ENCODE peak calls at places on chromosomes 6 and 20, in eight cellular contexts. One of them, this sample, is unnamed.

GRCh38 chr20:54172856-54173652 is 732 bp downstream of the CYP24A1 start:
- DNase-seq in H9: peak
- DNase-seq in activated T-cell treated with anti-CD3 and anti-CD28 coated beads, Interleukin-2, amount 50 U/mL, for 48 hours: peak
- DNase-seq in LoVo: no peak
- DNase-seq in lower lobe of right lung: no peak
- DNase-seq in neural crest cell: peak
- DNase-seq in BJ: no peak
- DNase-seq in psoas muscle: no peak
- DNase-seq in this sample: no peak

GRCh38 chr6:36840471-36841461 is 1.5 kb upstream of the CPNE5 start:
- DNase-seq in LoVo: no peak
- DNase-seq in neural crest cell: no peak
- DNase-seq in psoas muscle: peak
- DNase-seq in H9: peak
- DNase-seq in lower lobe of right lung: no peak
- DNase-seq in BJ: no peak
- DNase-seq in activated T-cell treated with anti-CD3 and anti-CD28 coated beads, Interleukin-2, amount 50 U/mL, for 48 hours: peak
- DNase-seq in this sample: no peak

GRCh38 chr20:43744966-43745733 is 18.3 kb upstream of the GTSF1L start:
- DNase-seq in neural crest cell: no peak
- DNase-seq in lower lobe of right lung: peak
- DNase-seq in BJ: no peak
- DNase-seq in psoas muscle: no peak
- DNase-seq in LoVo: no peak
- DNase-seq in H9: no peak
- DNase-seq in activated T-cell treated with anti-CD3 and anti-CD28 coated beads, Interleukin-2, amount 50 U/mL, for 48 hours: no peak
- DNase-seq in this sample: no peak

GRCh38 chr6:24440897-24441598 is 38.3 kb downstream of the MRS2 start:
- DNase-seq in activated T-cell treated with anti-CD3 and anti-CD28 coated beads, Interleukin-2, amount 50 U/mL, for 48 hours: no peak
- DNase-seq in lower lobe of right lung: no peak
- DNase-seq in BJ: no peak
- DNase-seq in H9: no peak
- DNase-seq in psoas muscle: peak
- DNase-seq in LoVo: no peak
- DNase-seq in neural crest cell: no peak
- DNase-seq in this sample: no peak

GRCh38 chr6:154611847-154612246 is 101.4 kb upstream of the CNKSR3 start:
- DNase-seq in LoVo: no peak
- DNase-seq in psoas muscle: no peak
- DNase-seq in BJ: no peak
- DNase-seq in H9: no peak
- DNase-seq in neural crest cell: no peak
- DNase-seq in activated T-cell treated with anti-CD3 and anti-CD28 coated beads, Interleukin-2, amount 50 U/mL, for 48 hours: no peak
- DNase-seq in lower lobe of right lung: no peak
- DNase-seq in this sample: no peak

GRCh38 chr6:163585932-163586437 is 171.5 kb downstream of the QKI start:
- DNase-seq in lower lobe of right lung: peak
- DNase-seq in neural crest cell: no peak
- DNase-seq in psoas muscle: peak
- DNase-seq in H9: no peak
- DNase-seq in LoVo: no peak
- DNase-seq in activated T-cell treated with anti-CD3 and anti-CD28 coated beads, Interleukin-2, amount 50 U/mL, for 48 hours: no peak
- DNase-seq in BJ: peak
- DNase-seq in this sample: peak

GRCh38 chr6:46215213-46215612 is 44.4 kb upstream of the ENPP5 start:
- DNase-seq in activated T-cell treated with anti-CD3 and anti-CD28 coated beads, Interleukin-2, amount 50 U/mL, for 48 hours: no peak
- DNase-seq in lower lobe of right lung: no peak
- DNase-seq in LoVo: no peak
- DNase-seq in BJ: no peak
- DNase-seq in neural crest cell: no peak
- DNase-seq in psoas muscle: no peak
- DNase-seq in H9: no peak
- DNase-seq in this sample: no peak

GRCh38 chr20:2204021-2204420 is 91.8 kb upstream of the TGM3 start:
- DNase-seq in BJ: no peak
- DNase-seq in LoVo: no peak
- DNase-seq in psoas muscle: no peak
- DNase-seq in neural crest cell: no peak
- DNase-seq in lower lobe of right lung: no peak
- DNase-seq in H9: no peak
- DNase-seq in activated T-cell treated with anti-CD3 and anti-CD28 coated beads, Interleukin-2, amount 50 U/mL, for 48 hours: no peak
- DNase-seq in this sample: no peak

GRCh38 chr20:3074812-3075211 is 3.4 kb downstream of the OXT start:
- DNase-seq in neural crest cell: no peak
- DNase-seq in H9: no peak
- DNase-seq in lower lobe of right lung: no peak
- DNase-seq in LoVo: peak
- DNase-seq in psoas muscle: no peak
- DNase-seq in activated T-cell treated with anti-CD3 and anti-CD28 coated beads, Interleukin-2, amount 50 U/mL, for 48 hours: no peak
- DNase-seq in BJ: no peak
- DNase-seq in this sample: no peak

GRCh38 chr6:10585232-10585887 is 64.2 kb downstream of the GCNT2 start:
- DNase-seq in neural crest cell: no peak
- DNase-seq in psoas muscle: no peak
- DNase-seq in activated T-cell treated with anti-CD3 and anti-CD28 coated beads, Interleukin-2, amount 50 U/mL, for 48 hours: no peak
- DNase-seq in H9: peak
- DNase-seq in LoVo: no peak
- DNase-seq in BJ: no peak
- DNase-seq in lower lobe of right lung: no peak
- DNase-seq in this sample: no peak

GRCh38 chr6:74863968-74864367 is 341.9 kb downstream of the COL12A1 start:
- DNase-seq in lower lobe of right lung: no peak
- DNase-seq in H9: no peak
- DNase-seq in LoVo: no peak
- DNase-seq in psoas muscle: no peak
- DNase-seq in activated T-cell treated with anti-CD3 and anti-CD28 coated beads, Interleukin-2, amount 50 U/mL, for 48 hours: no peak
- DNase-seq in neural crest cell: no peak
- DNase-seq in BJ: no peak
- DNase-seq in this sample: no peak

GRCh38 chr6:102995491-102995890 is 1602.0 kb downstream of the GRIK2 start:
- DNase-seq in activated T-cell treated with anti-CD3 and anti-CD28 coated beads, Interleukin-2, amount 50 U/mL, for 48 hours: no peak
- DNase-seq in lower lobe of right lung: no peak
- DNase-seq in LoVo: no peak
- DNase-seq in neural crest cell: no peak
- DNase-seq in psoas muscle: no peak
- DNase-seq in BJ: no peak
- DNase-seq in H9: no peak
- DNase-seq in this sample: no peak

GRCh38 chr6:170497845-170498281 is 55.2 kb downstream of the PSMB1 start:
- DNase-seq in lower lobe of right lung: no peak
- DNase-seq in neural crest cell: peak
- DNase-seq in H9: peak
- DNase-seq in psoas muscle: no peak
- DNase-seq in activated T-cell treated with anti-CD3 and anti-CD28 coated beads, Interleukin-2, amount 50 U/mL, for 48 hours: no peak
- DNase-seq in BJ: no peak
- DNase-seq in LoVo: no peak
- DNase-seq in this sample: no peak

GRCh38 chr20:37202267-37202943 is 23.1 kb upstream of the MROH8 start:
- DNase-seq in neural crest cell: peak
- DNase-seq in activated T-cell treated with anti-CD3 and anti-CD28 coated beads, Interleukin-2, amount 50 U/mL, for 48 hours: peak
- DNase-seq in lower lobe of right lung: no peak
- DNase-seq in psoas muscle: no peak
- DNase-seq in BJ: peak
- DNase-seq in LoVo: peak
- DNase-seq in H9: no peak
- DNase-seq in this sample: peak

GRCh38 chr6:15457121-15457646 is 205.6 kb downstream of the DTNBP1 start:
- DNase-seq in neural crest cell: no peak
- DNase-seq in LoVo: no peak
- DNase-seq in BJ: no peak
- DNase-seq in lower lobe of right lung: no peak
- DNase-seq in activated T-cell treated with anti-CD3 and anti-CD28 coated beads, Interleukin-2, amount 50 U/mL, for 48 hours: no peak
- DNase-seq in psoas muscle: no peak
- DNase-seq in H9: no peak
- DNase-seq in this sample: no peak

GRCh38 chr6:75205776-75206334 is at the start of gene COL12A1:
- DNase-seq in lower lobe of right lung: peak
- DNase-seq in BJ: peak
- DNase-seq in neural crest cell: peak
- DNase-seq in activated T-cell treated with anti-CD3 and anti-CD28 coated beads, Interleukin-2, amount 50 U/mL, for 48 hours: peak
- DNase-seq in H9: peak
- DNase-seq in LoVo: peak
- DNase-seq in psoas muscle: peak
- DNase-seq in this sample: peak

GRCh38 chr6:169371344-169372144 is 117.9 kb upstream of the THBS2 start:
- DNase-seq in lower lobe of right lung: no peak
- DNase-seq in BJ: no peak
- DNase-seq in LoVo: no peak
- DNase-seq in psoas muscle: no peak
- DNase-seq in neural crest cell: no peak
- DNase-seq in H9: peak
- DNase-seq in activated T-cell treated with anti-CD3 and anti-CD28 coated beads, Interleukin-2, amount 50 U/mL, for 48 hours: no peak
- DNase-seq in this sample: no peak

GRCh38 chr6:13846841-13847240 is 32.5 kb upstream of the MCUR1 start:
- DNase-seq in LoVo: no peak
- DNase-seq in H9: peak
- DNase-seq in BJ: no peak
- DNase-seq in lower lobe of right lung: no peak
- DNase-seq in activated T-cell treated with anti-CD3 and anti-CD28 coated beads, Interleukin-2, amount 50 U/mL, for 48 hours: no peak
- DNase-seq in psoas muscle: no peak
- DNase-seq in neural crest cell: peak
- DNase-seq in this sample: no peak

GRCh38 chr20:2005359-2005758 is 11.5 kb upstream of the PDYN start:
- DNase-seq in psoas muscle: no peak
- DNase-seq in lower lobe of right lung: no peak
- DNase-seq in LoVo: no peak
- DNase-seq in BJ: no peak
- DNase-seq in activated T-cell treated with anti-CD3 and anti-CD28 coated beads, Interleukin-2, amount 50 U/mL, for 48 hours: peak
- DNase-seq in H9: peak
- DNase-seq in neural crest cell: no peak
- DNase-seq in this sample: no peak

GRCh38 chr20:13788167-13788834 is 3.5 kb downstream of the NDUFAF5 start:
- DNase-seq in LoVo: peak
- DNase-seq in BJ: no peak
- DNase-seq in H9: peak
- DNase-seq in activated T-cell treated with anti-CD3 and anti-CD28 coated beads, Interleukin-2, amount 50 U/mL, for 48 hours: peak
- DNase-seq in psoas muscle: no peak
- DNase-seq in neural crest cell: peak
- DNase-seq in lower lobe of right lung: no peak
- DNase-seq in this sample: no peak

GRCh38 chr20:36827541-36828279 is 48.2 kb upstream of the TLDC2 start:
- DNase-seq in lower lobe of right lung: no peak
- DNase-seq in H9: no peak
- DNase-seq in BJ: no peak
- DNase-seq in neural crest cell: no peak
- DNase-seq in psoas muscle: peak
- DNase-seq in LoVo: no peak
- DNase-seq in activated T-cell treated with anti-CD3 and anti-CD28 coated beads, Interleukin-2, amount 50 U/mL, for 48 hours: no peak
- DNase-seq in this sample: no peak

GRCh38 chr20:60977896-60978295 is 274.2 kb upstream of the CDH4 start:
- DNase-seq in activated T-cell treated with anti-CD3 and anti-CD28 coated beads, Interleukin-2, amount 50 U/mL, for 48 hours: no peak
- DNase-seq in H9: no peak
- DNase-seq in LoVo: no peak
- DNase-seq in lower lobe of right lung: no peak
- DNase-seq in BJ: no peak
- DNase-seq in psoas muscle: no peak
- DNase-seq in neural crest cell: no peak
- DNase-seq in this sample: no peak

GRCh38 chr6:49849121-49849907 is 17.0 kb downstream of the CRISP1 start:
- DNase-seq in neural crest cell: no peak
- DNase-seq in lower lobe of right lung: no peak
- DNase-seq in BJ: peak
- DNase-seq in psoas muscle: no peak
- DNase-seq in H9: no peak
- DNase-seq in LoVo: peak
- DNase-seq in activated T-cell treated with anti-CD3 and anti-CD28 coated beads, Interleukin-2, amount 50 U/mL, for 48 hours: no peak
- DNase-seq in this sample: peak

GRCh38 chr6:26232950-26233607 is 131.9 kb upstream of the BTN3A2 start:
- DNase-seq in lower lobe of right lung: no peak
- DNase-seq in BJ: no peak
- DNase-seq in H9: peak
- DNase-seq in LoVo: no peak
- DNase-seq in activated T-cell treated with anti-CD3 and anti-CD28 coated beads, Interleukin-2, amount 50 U/mL, for 48 hours: peak
- DNase-seq in psoas muscle: no peak
- DNase-seq in neural crest cell: no peak
- DNase-seq in this sample: no peak

GRCh38 chr6:143718463-143718862 is 40.7 kb downstream of the PHACTR2 start:
- DNase-seq in H9: no peak
- DNase-seq in LoVo: no peak
- DNase-seq in lower lobe of right lung: no peak
- DNase-seq in neural crest cell: no peak
- DNase-seq in psoas muscle: no peak
- DNase-seq in activated T-cell treated with anti-CD3 and anti-CD28 coated beads, Interleukin-2, amount 50 U/mL, for 48 hours: no peak
- DNase-seq in BJ: no peak
- DNase-seq in this sample: no peak

This sample was measured in kidney epithelial cell.